ENCODE peak calls at places on chromosomes 4 and X, in seven cellular contexts. P, J, G, M, R, T and V are unnamed samples.
A peak's percentile ranks its signal among the peaks of the same experiment; 100 is the strongest.

GRCh38 chr4:87461281-87461700 is 38.9 kb downstream of the NUDT9 start:
- DNase-seq in P (no peak), G (no peak), R (peak; percentile 2), M (no peak), T (no peak), J (no peak), V (peak; percentile 50)

GRCh38 chr4:123889376-123889945 is 492.9 kb downstream of the SPRY1 start:
- DNase-seq in T (no peak), G (no peak), R (no peak), M (no peak), P (no peak), J (no peak), V (no peak)

GRCh38 chr4:31089815-31090214 is 369.6 kb downstream of the PCDH7 start:
- DNase-seq in G (no peak), R (no peak), P (no peak), T (no peak), J (peak; percentile 60), M (no peak), V (peak; percentile 57)

GRCh38 chr4:141896687-141897086 is 260.3 kb downstream of the IL15 start:
- DNase-seq in J (no peak), P (no peak), R (no peak), M (no peak), T (no peak), G (no peak), V (no peak)

GRCh38 chrX:150731795-150732194 is 38.6 kb downstream of the MTMR1 start:
- DNase-seq in J (peak; percentile 52), R (no peak), G (no peak), M (no peak), P (no peak), T (no peak), V (peak; percentile 97)

GRCh38 chrX:37060999-37061398 is 52.8 kb downstream of the FAM47C start:
- DNase-seq in M (no peak), P (peak; percentile 52), J (peak; percentile 33), T (peak; percentile 38), G (peak; percentile 38), R (peak; percentile 9), V (peak; percentile 41)

GRCh38 chr4:173529505-173530325 is at the start of gene HAND2:
- DNase-seq in R (no peak), J (peak; percentile 97), G (peak; percentile 73), T (peak; percentile 59), P (peak; percentile 71), M (no peak), V (peak; percentile 59)

GRCh38 chrX:150694738-150695410 is 1.7 kb downstream of the MTMR1 start:
- DNase-seq in P (no peak), G (no peak), M (no peak), R (no peak), T (no peak), J (no peak), V (no peak)

GRCh38 chr4:673349-674091 is 556 bp downstream of the ATP5ME start:
- DNase-seq in T (no peak), G (no peak), R (no peak), P (no peak), J (peak; percentile 36), M (no peak), V (no peak)

GRCh38 chr4:123746981-123747380 is 350.4 kb downstream of the SPRY1 start:
- DNase-seq in P (peak; percentile 59), M (no peak), R (no peak), T (no peak), G (peak; percentile 39), J (no peak), V (no peak)

GRCh38 chrX:45623266-45623665 is 422.6 kb upstream of the DIPK2B start:
- DNase-seq in J (peak; percentile 81), P (no peak), R (peak; percentile 2), T (no peak), G (no peak), M (no peak), V (peak; percentile 91)

GRCh38 chrX:11189097-11189496 is 78.0 kb downstream of the HCCS start:
- DNase-seq in R (no peak), M (no peak), G (no peak), J (no peak), P (no peak), T (no peak), V (no peak)

GRCh38 chr4:82515705-82516104 is 46.1 kb downstream of the TMEM150C start:
- DNase-seq in G (no peak), J (peak; percentile 18), R (no peak), P (no peak), M (no peak), T (no peak), V (peak; percentile 63)

GRCh38 chrX:19776753-19777152 is 110.6 kb downstream of the SH3KBP1 start:
- DNase-seq in T (no peak), P (no peak), M (no peak), J (no peak), G (no peak), R (no peak), V (no peak)

GRCh38 chr4:13484749-13485345 is 707 bp upstream of the RAB28 start:
- DNase-seq in J (peak; percentile 68), M (no peak), P (no peak), R (no peak), T (no peak), G (no peak), V (peak; percentile 58)

GRCh38 chr4:80306255-80306654 is 29.3 kb upstream of the CFAP299 start:
- DNase-seq in R (no peak), M (no peak), P (no peak), J (peak; percentile 7), G (no peak), T (no peak), V (peak; percentile 54)

GRCh38 chrX:49840679-49841078 is 11.6 kb downstream of the PAGE4 start:
- DNase-seq in G (peak; percentile 84), T (peak; percentile 58), J (peak; percentile 75), R (peak; percentile 59), P (peak; percentile 94), M (peak; percentile 17), V (peak; percentile 35)

GRCh38 chr4:147678796-147679549 is 5.0 kb downstream of the PRMT9 start:
- DNase-seq in G (peak; percentile 83), T (no peak), M (no peak), R (peak; percentile 57), J (no peak), P (peak; percentile 70), V (peak; percentile 41)

GRCh38 chr4:151563194-151563593 is 154.2 kb downstream of the FHIP1A start:
- DNase-seq in G (no peak), R (no peak), J (no peak), T (no peak), M (no peak), P (no peak), V (no peak)

GRCh38 chr4:5742388-5742787 is 31.4 kb downstream of the EVC start:
- DNase-seq in P (no peak), T (no peak), M (no peak), G (no peak), R (no peak), J (no peak), V (no peak)

GRCh38 chrX:74593593-74593992 is 20.8 kb downstream of the RLIM start:
- DNase-seq in T (no peak), P (no peak), R (peak; percentile 27), G (no peak), M (no peak), J (no peak), V (no peak)

GRCh38 chr4:186037692-186038658 is 31.0 kb upstream of the TLR3 start:
- DNase-seq in J (peak; percentile 73), P (peak; percentile 76), M (no peak), G (no peak), T (peak; percentile 82), R (peak; percentile 60), V (peak; percentile 80)

GRCh38 chr4:140243345-140243753 is 89.4 kb upstream of the MAML3 start:
- DNase-seq in T (no peak), G (no peak), P (no peak), J (no peak), R (no peak), M (no peak), V (no peak)

GRCh38 chr4:172844556-172844955 is 324.1 kb upstream of the GALNT7 start:
- DNase-seq in T (no peak), J (no peak), R (no peak), M (no peak), P (no peak), G (no peak), V (no peak)

GRCh38 chrX:120213438-120214265 is 37.0 kb upstream of the ZBTB33 start:
- DNase-seq in J (peak; percentile 58), R (peak; percentile 12), G (peak; percentile 69), P (peak; percentile 77), M (peak; percentile 17), T (peak; percentile 47), V (peak; percentile 59)

GRCh38 chr4:43867908-43868307 is 580.7 kb downstream of the KCTD8 start:
- DNase-seq in M (no peak), G (no peak), P (no peak), T (no peak), R (no peak), J (no peak), V (no peak)

GRCh38 chr4:38752393-38752961 is 30.3 kb downstream of the TLR10 start:
- DNase-seq in J (peak; percentile 76), R (no peak), P (peak; percentile 21), M (no peak), T (no peak), G (no peak), V (peak; percentile 66)

GRCh38 chrX:148593987-148594386 is 93.6 kb downstream of the AFF2 start:
- DNase-seq in G (no peak), J (no peak), M (no peak), P (no peak), R (no peak), T (no peak), V (no peak)
- H3K4ac ChIP-seq in G (no peak overlapping the region), J (no peak overlapping the region), M (no peak overlapping the region), P (no peak overlapping the region), R (no peak overlapping the region), T (no peak overlapping the region), V (no peak overlapping the region)

DNA sequence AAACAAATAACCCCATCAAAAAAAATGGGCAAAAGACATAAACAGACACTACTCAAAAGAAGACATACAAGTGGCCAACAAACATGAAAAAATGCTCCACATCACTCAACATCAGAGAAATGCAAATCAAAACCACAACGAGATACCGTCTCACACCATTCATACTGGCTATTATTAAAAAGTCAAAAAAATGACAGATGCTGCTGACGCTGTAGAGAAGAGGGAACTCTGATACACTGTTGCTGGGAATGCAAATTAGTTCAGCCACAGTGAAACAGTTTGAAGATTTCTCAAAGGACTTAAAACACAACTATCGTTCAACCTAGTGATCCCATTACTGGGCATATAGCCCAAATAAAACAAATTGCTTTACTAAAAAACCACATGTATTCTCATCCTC is 671.2 kb upstream of the FTHL17 start:
- DNase-seq in M (no peak), R (no peak), G (no peak), P (no peak), J (no peak), T (no peak), V (no peak)
- H3K23ac ChIP-seq in M (no peak overlapping the region), R (no peak overlapping the region), G (no peak overlapping the region), P (no peak overlapping the region), J (no peak overlapping the region), T (no peak overlapping the region), V (no peak overlapping the region)

DNA sequence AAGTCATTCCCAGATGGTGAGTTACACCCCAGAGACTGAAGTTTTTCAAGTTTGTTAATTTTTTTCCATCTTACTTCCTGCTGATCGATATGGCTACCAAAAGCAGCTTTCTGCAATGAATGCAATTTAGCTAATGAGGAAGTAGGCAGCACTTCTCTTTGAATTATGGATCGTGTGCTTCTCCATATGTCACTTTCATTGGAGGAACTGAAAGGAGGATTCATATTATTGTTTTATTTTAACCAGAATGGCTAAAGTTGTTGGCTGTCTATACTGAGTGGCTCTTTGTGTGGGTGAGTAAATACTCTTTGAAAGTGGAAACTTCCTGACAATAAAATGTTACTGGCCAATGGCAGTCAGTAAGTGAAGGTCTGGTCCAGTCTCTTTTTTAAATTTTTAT is 119.4 kb upstream of the CLNK start:
- DNase-seq in J (no peak), T (no peak), P (no peak), M (no peak), G (no peak), R (no peak), V (no peak)
- H3K4ac ChIP-seq in J (no peak overlapping the region), T (no peak overlapping the region), P (no peak overlapping the region), M (no peak overlapping the region), G (no peak overlapping the region), R (no peak overlapping the region), V (no peak overlapping the region)

GRCh38 chr4:60502733-60503132 is 697.4 kb upstream of the ADGRL3 start:
- DNase-seq in T (no peak), G (no peak), R (no peak), P (no peak), M (no peak), J (no peak), V (no peak)
- H3K23ac ChIP-seq in T (no peak overlapping the region), G (no peak overlapping the region), R (no peak overlapping the region), P (no peak overlapping the region), M (no peak overlapping the region), J (no peak overlapping the region), V (no peak overlapping the region)